ENCODE peak calls at places on chromosome 17, in seven cellular contexts. A is adrenal gland, G is heart right ventricle, K is thoracic aorta, P is tibial artery, F is lower lobe of right lung, E is RWPE2. Q is an unnamed sample. For H3K36me3, the result is how much of the 10 kb centered on the place peaks cover.

GRCh38 chr17:73203788-73204479 is 11.1 kb downstream of the COG1 start:
- DNase-seq in A (no peak), G (no peak), K (no peak), P (no peak), F (no peak), E (no peak), Q (peak)

GRCh38 chr17:75908201-75908600 is 3.5 kb upstream of the MRPL38 start:
- DNase-seq in A (no peak), G (peak), K (no peak), P (no peak), F (peak), E (no peak), Q (no peak)

GRCh38 chr17:42405963-42406495 is 17.0 kb downstream of the CAVIN1 start:
- DNase-seq in A (peak), G (peak), K (no peak), P (peak), F (peak), E (no peak), Q (peak)

GRCh38 chr17:9669551-9670008 is 24.3 kb downstream of the USP43 start:
- DNase-seq in A (no peak), G (no peak), K (no peak), P (no peak), F (peak), E (no peak), Q (no peak)

GRCh38 chr17:29682054-29682453 is 59.3 kb upstream of the CORO6 start:
- DNase-seq in A (no peak), G (no peak), K (no peak), P (no peak), F (no peak), E (no peak), Q (no peak)

GRCh38 chr17:30273373-30273772 is 18.4 kb downstream of the BLMH start:
- DNase-seq in A (no peak), G (no peak), K (no peak), P (no peak), F (no peak), E (no peak), Q (no peak)

GRCh38 chr17:65688307-65688706 is 126.9 kb upstream of the AXIN2 start:
- DNase-seq in A (no peak), G (no peak), K (no peak), P (no peak), F (no peak), E (no peak), Q (no peak)

GRCh38 chr17:42422412-42422957 is 571 bp downstream of the CAVIN1 start:
- DNase-seq in A (peak), G (peak), K (no peak), P (peak), F (peak), E (no peak), Q (no peak)

GRCh38 chr17:76498886-76499667 is 2.1 kb downstream of the RHBDF2 start:
- DNase-seq in A (no peak), G (no peak), K (no peak), P (no peak), F (no peak), E (no peak), Q (no peak)

GRCh38 chr17:13001991-13002615 is 15.7 kb downstream of the ELAC2 start:
- DNase-seq in A (no peak), G (no peak), K (no peak), P (peak), F (no peak), E (peak), Q (no peak)

GRCh38 chr17:6421700-6422604 is 13.0 kb downstream of the AIPL1 start:
- DNase-seq in A (peak), G (peak), K (peak), P (peak), F (peak), E (peak), Q (peak)

GRCh38 chr17:7252176-7253043 is at the start of gene ELP5:
- DNase-seq in A (peak), G (peak), K (peak), P (peak), F (peak), E (peak), Q (peak)

GRCh38 chr17:57260325-57261083 is 4.2 kb downstream of the MSI2 start:
- DNase-seq in A (no peak), G (no peak), K (no peak), P (no peak), F (no peak), E (no peak), Q (no peak)

GRCh38 chr17:47841488-47842308 is 625 bp upstream of the SCRN2 start:
- DNase-seq in A (no peak), G (no peak), K (no peak), P (no peak), F (no peak), E (no peak), Q (no peak)
- H3K27ac ChIP-seq in A (no peak), G (peak), K (no peak), P (peak), F (peak), E (peak), Q (peak)

GRCh38 chr17:8339540-8339939 is at the start of gene ODF4:
- DNase-seq in A (no peak), G (no peak), K (no peak), P (no peak), F (no peak), E (no peak), Q (no peak)
- H3K4me3 ChIP-seq in A (no peak), G (no peak), K (peak), P (no peak), F (no peak), E (no peak), Q (no peak)

GRCh38 chr17:59647288-59647687 is 27.6 kb downstream of the CLTC start:
- DNase-seq in A (no peak), G (no peak), K (no peak), P (no peak), F (no peak), E (no peak), Q (no peak)
- H3K36me3 ChIP-seq in A (under half), G (under half), K (under half), P (half or more), F (half or more), E (half or more), Q (under half)

DNA sequence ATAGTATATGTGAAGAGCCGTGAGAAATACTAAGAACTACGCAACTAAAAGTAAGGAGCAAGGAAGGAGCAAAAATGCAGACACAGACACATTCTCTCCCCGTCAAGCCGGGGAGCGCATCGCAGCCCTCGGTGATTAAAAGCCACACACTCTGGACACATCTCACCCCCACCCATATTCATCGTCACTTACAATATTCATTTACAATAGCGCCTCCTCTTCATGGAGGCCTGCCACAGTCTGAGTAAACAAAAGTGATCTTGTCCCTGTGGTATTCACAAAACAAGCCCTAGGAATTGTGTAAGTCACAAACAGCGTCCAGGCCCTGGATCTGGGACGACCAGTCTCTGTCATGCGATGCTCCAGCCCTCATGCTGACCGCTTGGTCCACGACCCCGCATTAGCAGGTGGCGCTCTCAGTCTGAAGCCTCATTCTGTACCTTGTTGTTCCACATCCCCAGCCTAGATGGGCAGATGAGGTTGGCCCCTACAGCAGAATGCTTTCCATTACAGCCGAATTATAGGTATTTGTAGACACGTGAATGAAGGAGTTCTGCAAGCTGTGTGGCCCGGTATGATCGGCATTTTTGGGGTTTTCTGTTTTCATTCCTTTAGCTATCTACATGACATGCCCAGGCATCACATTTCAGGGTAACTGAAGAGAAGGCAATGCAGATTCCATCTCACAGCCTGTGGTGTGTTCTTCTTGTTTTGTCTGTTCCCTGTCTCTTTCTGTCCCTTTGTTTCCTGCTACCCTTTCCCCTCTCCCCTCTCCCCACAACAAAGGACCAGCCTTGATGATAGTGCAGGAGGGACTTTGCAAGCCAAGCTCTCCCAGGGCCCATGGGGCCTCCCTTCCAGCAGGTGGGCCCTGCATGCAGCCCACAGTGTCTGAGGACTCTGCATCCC is 207.1 kb downstream of the RPTOR start:
- DNase-seq in A (no peak), G (no peak), K (no peak), P (no peak), F (no peak), E (no peak), Q (no peak)
- H3K27ac ChIP-seq in A (no peak), G (no peak), K (no peak), P (no peak), F (peak), E (no peak), Q (no peak)

GRCh38 chr17:51718945-51719344 is 439.6 kb downstream of the CA10 start:
- DNase-seq in A (no peak), G (no peak), K (no peak), P (no peak), F (no peak), E (no peak), Q (no peak)

GRCh38 chr17:51721711-51722110 is 436.8 kb downstream of the CA10 start:
- DNase-seq in A (no peak), G (no peak), K (no peak), P (no peak), F (no peak), E (no peak), Q (no peak)

GRCh38 chr17:51722994-51723393 is 435.5 kb downstream of the CA10 start:
- DNase-seq in A (no peak), G (no peak), K (no peak), P (no peak), F (no peak), E (no peak), Q (no peak)

GRCh38 chr17:51725185-51725584 is 433.3 kb downstream of the CA10 start:
- DNase-seq in A (no peak), G (no peak), K (no peak), P (no peak), F (no peak), E (no peak), Q (no peak)

GRCh38 chr17:51720439-51720838 is 438.1 kb downstream of the CA10 start:
- DNase-seq in A (no peak), G (no peak), K (no peak), P (no peak), F (no peak), E (no peak), Q (no peak)
- H3K4me3 ChIP-seq in A (no peak), G (no peak), K (no peak), P (no peak), F (no peak), E (no peak), Q (no peak)

DNA sequence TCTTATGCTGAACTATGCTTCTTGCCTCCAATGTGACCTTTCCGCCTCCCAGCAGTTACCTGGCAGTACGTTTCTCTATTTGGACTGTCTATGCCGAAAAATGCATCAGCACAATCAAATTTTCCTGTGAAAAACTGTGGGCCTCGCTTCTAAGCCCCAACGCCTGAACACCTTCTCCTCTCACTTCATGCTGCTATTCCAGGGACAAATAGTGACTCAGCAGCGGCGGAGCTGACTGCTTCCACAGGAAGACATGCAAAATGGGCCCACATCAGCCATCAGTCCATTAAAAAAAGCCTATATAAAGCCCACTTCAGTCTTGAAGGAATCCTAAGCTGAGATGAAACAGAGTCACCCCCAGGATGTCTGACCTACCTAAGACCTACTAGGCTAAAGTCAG is 10.5 kb upstream of the PIP4K2B start:
- DNase-seq in A (no peak), G (no peak), K (no peak), P (no peak), F (no peak), E (no peak), Q (no peak)
- H3K36me3 ChIP-seq in A (under half), G (half or more), K (half or more), P (half or more), F (half or more), E (half or more), Q (under half)

Q was measured in CD8-positive, alpha-beta memory T cell.